ENCODE peak calls at places on chromosomes 1 and 21, in eight cellular contexts. I is lower leg skin, Y is IMR-90, B is GM06990, P is kidney, Z is neural progenitor cell, L is heart right ventricle, M is epithelial cell of esophagus. N is an unnamed sample.

GRCh38 chr21:33201945-33202344 is 27.8 kb upstream of the IFNAR2 start:
- DNase-seq in Z (no peak), B (no peak), L (no peak), I (no peak), P (no peak), Y (no peak), M (no peak), N (peak; percentile 28)

GRCh38 chr1:58576727-58577675 is at the start of gene TACSTD2:
- DNase-seq in L (peak; percentile 19), Z (peak; percentile 53), B (peak; percentile 50), M (peak; percentile 99), Y (no peak), I (peak; percentile 93), P (peak; percentile 97), N (no peak)

GRCh38 chr1:106879538-106879937 is 176.9 kb upstream of the PRMT6 start:
- DNase-seq in B (no peak), I (no peak), Y (no peak), Z (peak; percentile 6), L (peak; percentile 66), M (peak; percentile 60), P (no peak), N (no peak)

GRCh38 chr21:41147096-41147978 is 20.6 kb upstream of the BACE2 start:
- DNase-seq in B (no peak), M (no peak), I (peak; percentile 82), P (no peak), Z (peak; percentile 56), Y (no peak), L (no peak), N (no peak)

GRCh38 chr21:32946654-32947053 is 79.1 kb upstream of the OLIG2 start:
- DNase-seq in M (no peak), I (peak; percentile 10), Y (peak; percentile 1), Z (no peak), B (no peak), L (no peak), P (no peak), N (peak; percentile 1)

GRCh38 chr1:208090776-208091291 is 153.3 kb downstream of the PLXNA2 start:
- DNase-seq in Z (no peak), Y (no peak), P (no peak), I (no peak), B (no peak), L (no peak), M (no peak), N (no peak)

GRCh38 chr1:46667782-46668760 is at the start of gene ATPAF1:
- DNase-seq in Z (peak; percentile 89), M (peak; percentile 59), I (peak; percentile 92), B (peak; percentile 83), P (peak; percentile 89), L (peak; percentile 76), Y (peak; percentile 57), N (peak; percentile 75)

GRCh38 chr1:207828485-207829158 is 76.8 kb downstream of the CD46 start:
- DNase-seq in B (no peak), P (no peak), Z (peak; percentile 70), I (peak; percentile 93), L (peak; percentile 73), Y (peak; percentile 82), M (peak; percentile 87), N (peak; percentile 86)

GRCh38 chr1:156470483-156470882 is 30.1 kb downstream of the MEF2D start:
- DNase-seq in I (no peak), M (no peak), B (no peak), L (no peak), Y (no peak), P (no peak), Z (no peak), N (no peak)

GRCh38 chr21:17793675-17794123 is 25.5 kb downstream of the C21orf91 start:
- DNase-seq in Y (peak; percentile 70), L (no peak), B (no peak), M (no peak), P (no peak), I (no peak), Z (no peak), N (peak; percentile 52)
- H3K4me3 ChIP-seq in Y (peak overlapping the region; percentile 13), L (peak overlapping the region; percentile 47), B (peak overlapping the region; percentile 55), M (no peak overlapping the region), P (peak overlapping the region; percentile 59), I (no peak overlapping the region), Z (no peak overlapping the region), N (peak overlapping the region; percentile 48)

GRCh38 chr1:198212126-198212525 is 55.3 kb downstream of the NEK7 start:
- DNase-seq in Z (no peak), I (no peak), M (no peak), P (no peak), L (no peak), B (no peak), Y (no peak), N (no peak)

GRCh38 chr1:198211696-198212095 is 54.9 kb downstream of the NEK7 start:
- DNase-seq in M (no peak), B (no peak), L (no peak), Y (no peak), Z (no peak), I (no peak), P (no peak), N (no peak)

GRCh38 chr1:198214924-198215323 is 58.1 kb downstream of the NEK7 start:
- DNase-seq in P (no peak), L (no peak), B (no peak), Z (no peak), I (no peak), M (no peak), Y (no peak), N (no peak)

GRCh38 chr1:198212675-198213074 is 55.9 kb downstream of the NEK7 start:
- DNase-seq in Z (no peak), B (no peak), M (peak; percentile 92), Y (peak; percentile 98), I (no peak), L (no peak), P (no peak), N (peak; percentile 89)
- TF ChIP-seq CTCF in Z (no peak), B (no peak), M (no peak), Y (peak; percentile 5), I (no peak), L (no peak), P (no peak), N (no peak)

GRCh38 chr1:203288351-203288894 is 16.9 kb upstream of the BTG2 start:
- DNase-seq in B (no peak), I (no peak), L (no peak), P (no peak), Y (no peak), M (no peak), Z (no peak), N (no peak)
- H3K4me3 ChIP-seq in B (no peak overlapping the region), I (no peak overlapping the region), L (no peak overlapping the region), P (no peak overlapping the region), Y (no peak overlapping the region), M (no peak overlapping the region), Z (no peak overlapping the region), N (no peak overlapping the region)

DNA sequence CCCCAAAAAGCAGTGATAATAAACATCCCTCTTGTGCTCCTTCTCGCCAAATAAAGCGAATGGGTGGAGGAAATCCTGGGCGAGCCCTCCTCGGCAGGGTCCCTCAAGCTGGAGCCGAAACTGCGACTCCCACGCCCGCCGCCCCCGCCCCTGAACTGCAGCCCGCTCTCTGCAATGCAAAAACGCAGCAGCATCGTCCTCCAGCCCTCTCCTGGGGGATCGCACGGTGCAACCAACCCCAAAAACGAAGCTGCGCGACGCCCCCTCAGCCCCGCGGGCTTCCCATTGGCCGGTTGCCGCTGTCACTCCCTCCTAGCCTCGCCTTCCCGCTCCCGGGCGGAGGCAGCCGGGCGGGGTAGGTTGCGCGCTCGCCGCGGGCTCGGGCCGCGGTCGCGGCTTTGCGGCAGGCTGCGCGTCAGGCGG is at the start of gene TMCC2:
- DNase-seq in Z (peak; percentile 99), P (peak; percentile 95), L (peak; percentile 93), Y (peak; percentile 84), B (peak; percentile 90), M (peak; percentile 83), I (peak; percentile 97), N (peak; percentile 84)
- TF ChIP-seq CTCF in Z (no peak), P (no peak), L (no peak), Y (no peak), B (no peak), M (no peak), I (no peak), N (no peak)

GRCh38 chr1:6811587-6811986 is 26.3 kb downstream of the CAMTA1 start:
- DNase-seq in M (no peak), I (no peak), B (no peak), Y (no peak), P (peak; percentile 12), Z (no peak), L (no peak), N (no peak)
- H3K4me3 ChIP-seq in M (no peak overlapping the region), I (no peak overlapping the region), B (no peak overlapping the region), Y (no peak overlapping the region), P (no peak overlapping the region), Z (no peak overlapping the region), L (no peak overlapping the region), N (no peak overlapping the region)

GRCh38 chr1:173503391-173503790 is 26.3 kb downstream of the PRDX6 start:
- DNase-seq in B (no peak), I (no peak), M (peak; percentile 31), P (no peak), Y (peak; percentile 64), Z (no peak), L (no peak), N (peak; percentile 51)

GRCh38 chr1:173502104-173502503 is 25.0 kb downstream of the PRDX6 start:
- DNase-seq in Z (no peak), M (no peak), B (no peak), I (no peak), L (no peak), Y (no peak), P (no peak), N (no peak)

GRCh38 chr1:173506437-173506836 is 29.3 kb downstream of the PRDX6 start:
- DNase-seq in L (no peak), Z (no peak), Y (no peak), P (no peak), M (peak; percentile 42), I (no peak), B (no peak), N (no peak)

GRCh38 chr1:173505401-173505800 is 28.3 kb downstream of the PRDX6 start:
- DNase-seq in Y (peak; percentile 34), I (no peak), M (peak; percentile 32), P (no peak), B (no peak), L (no peak), Z (no peak), N (no peak)

GRCh38 chr1:173504268-173504667 is 27.1 kb downstream of the PRDX6 start:
- DNase-seq in B (no peak), Y (no peak), P (no peak), I (no peak), Z (no peak), L (no peak), M (no peak), N (no peak)
- TF ChIP-seq CTCF in B (no peak), Y (no peak), P (no peak), I (no peak), Z (no peak), L (no peak), M (no peak), N (no peak)

N was measured in AG10803.